ENCODE peak calls at places on chromosomes 6 and 20, in six cellular contexts. One of them, this sample, is unnamed.

GRCh38 chr6:138545621-138545980 is 46.3 kb upstream of the NHSL1 start:
- DNase-seq in spleen: no peak
- DNase-seq in upper lobe of right lung: peak; percentile 85
- DNase-seq in GM23248: peak; percentile 58
- DNase-seq in right atrium auricular region: peak; percentile 77
- DNase-seq in testis: peak; percentile 16
- DNase-seq in this sample: no peak

GRCh38 chr6:139112561-139112960 is 22.3 kb upstream of the HECA start:
- DNase-seq in spleen: no peak
- DNase-seq in upper lobe of right lung: no peak
- DNase-seq in GM23248: no peak
- DNase-seq in right atrium auricular region: no peak
- DNase-seq in testis: no peak
- DNase-seq in this sample: no peak

GRCh38 chr6:143027058-143027457 is 33.6 kb upstream of the AIG1 start:
- DNase-seq in spleen: peak; percentile 64
- DNase-seq in upper lobe of right lung: peak; percentile 68
- DNase-seq in GM23248: peak; percentile 23
- DNase-seq in right atrium auricular region: no peak
- DNase-seq in testis: peak; percentile 34
- DNase-seq in this sample: no peak

GRCh38 chr6:127959869-127960268 is 59.0 kb upstream of the THEMIS start:
- DNase-seq in spleen: no peak
- DNase-seq in upper lobe of right lung: no peak
- DNase-seq in GM23248: no peak
- DNase-seq in right atrium auricular region: no peak
- DNase-seq in testis: no peak
- DNase-seq in this sample: no peak

GRCh38 chr20:58222446-58222845 is 6.0 kb downstream of the ANKRD60 start:
- DNase-seq in spleen: no peak
- DNase-seq in upper lobe of right lung: no peak
- DNase-seq in GM23248: no peak
- DNase-seq in right atrium auricular region: no peak
- DNase-seq in testis: no peak
- DNase-seq in this sample: no peak

GRCh38 chr6:5401845-5402738 is 140.8 kb downstream of the FARS2 start:
- DNase-seq in spleen: no peak
- DNase-seq in upper lobe of right lung: no peak
- DNase-seq in GM23248: peak; percentile 55
- DNase-seq in right atrium auricular region: no peak
- DNase-seq in testis: no peak
- DNase-seq in this sample: no peak

GRCh38 chr6:97049254-97050004 is 124.9 kb downstream of the KLHL32 start:
- DNase-seq in spleen: no peak
- DNase-seq in upper lobe of right lung: no peak
- DNase-seq in GM23248: peak; percentile 21
- DNase-seq in right atrium auricular region: no peak
- DNase-seq in testis: peak; percentile 32
- DNase-seq in this sample: no peak

GRCh38 chr20:57440678-57441509 is 49.7 kb downstream of the RBM38 start:
- DNase-seq in spleen: peak; percentile 86
- DNase-seq in upper lobe of right lung: peak; percentile 88
- DNase-seq in GM23248: peak; percentile 71
- DNase-seq in right atrium auricular region: peak; percentile 88
- DNase-seq in testis: peak; percentile 84
- DNase-seq in this sample: peak; percentile 86

GRCh38 chr6:100446115-100446921 is 18.4 kb downstream of the SIM1 start:
- DNase-seq in spleen: no peak
- DNase-seq in upper lobe of right lung: no peak
- DNase-seq in GM23248: no peak
- DNase-seq in right atrium auricular region: no peak
- DNase-seq in testis: no peak
- DNase-seq in this sample: no peak

GRCh38 chr20:44643596-44644383 is 7.7 kb downstream of the ADA start:
- DNase-seq in spleen: peak; percentile 84
- DNase-seq in upper lobe of right lung: peak; percentile 78
- DNase-seq in GM23248: peak; percentile 90
- DNase-seq in right atrium auricular region: peak; percentile 90
- DNase-seq in testis: no peak
- DNase-seq in this sample: peak; percentile 99

DNA sequence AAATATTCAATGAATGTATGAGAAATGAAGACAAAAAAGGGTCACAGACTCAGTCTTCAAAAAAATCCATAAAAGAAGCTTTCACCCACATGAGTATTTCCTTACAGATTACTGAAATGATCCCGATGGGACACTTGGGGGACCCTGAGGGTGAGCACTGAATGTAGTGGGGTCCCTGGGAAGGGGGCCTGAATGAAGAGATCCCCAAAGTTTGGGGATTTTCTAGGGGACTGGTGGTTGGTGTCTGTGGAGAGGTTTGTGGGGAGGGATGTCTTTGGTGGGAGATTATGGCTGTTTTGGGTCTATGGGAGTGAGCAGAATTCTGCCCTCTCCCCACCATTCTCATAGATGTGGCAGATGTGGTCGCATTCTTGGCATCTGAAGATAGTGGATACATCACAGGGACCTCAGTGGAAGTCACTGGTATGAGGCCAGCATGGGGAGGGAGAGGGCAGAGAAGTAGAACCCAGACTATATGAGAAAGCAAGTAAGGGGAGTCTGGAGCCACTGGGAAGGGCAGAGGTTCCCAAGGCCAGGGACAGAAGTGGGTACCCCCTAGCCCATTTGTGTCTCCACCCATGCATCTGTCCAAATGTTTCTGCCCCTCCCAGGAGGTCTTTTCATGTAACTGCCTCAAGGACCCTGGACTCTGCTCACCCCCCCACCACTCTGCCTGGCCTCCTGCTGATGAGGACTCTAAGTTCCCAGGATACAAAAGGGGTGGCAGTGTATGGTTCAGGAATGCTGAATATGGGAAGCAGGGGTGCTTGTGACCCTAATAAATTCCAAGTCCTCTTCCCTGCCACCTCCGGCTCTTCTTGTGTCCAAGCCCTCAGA is 1.8 kb downstream of the HSD17B8 start:
- DNase-seq in spleen: no peak
- DNase-seq in upper lobe of right lung: no peak
- DNase-seq in GM23248: peak; percentile 55
- DNase-seq in right atrium auricular region: no peak
- DNase-seq in testis: no peak
- DNase-seq in this sample: no peak
- H3K4me3 ChIP-seq in spleen: no peak overlapping the region
- H3K4me3 ChIP-seq in upper lobe of right lung: no peak overlapping the region
- H3K4me3 ChIP-seq in GM23248: no peak overlapping the region
- H3K4me3 ChIP-seq in right atrium auricular region: no peak overlapping the region
- H3K4me3 ChIP-seq in testis: no peak overlapping the region
- H3K4me3 ChIP-seq in this sample: no peak overlapping the region

GRCh38 chr6:36817176-36817817 is 21.9 kb downstream of the CPNE5 start:
- DNase-seq in spleen: no peak
- DNase-seq in upper lobe of right lung: no peak
- DNase-seq in GM23248: no peak
- DNase-seq in right atrium auricular region: no peak
- DNase-seq in testis: no peak
- DNase-seq in this sample: no peak

GRCh38 chr6:36817864-36818263 is 21.4 kb downstream of the CPNE5 start:
- DNase-seq in spleen: no peak
- DNase-seq in upper lobe of right lung: no peak
- DNase-seq in GM23248: no peak
- DNase-seq in right atrium auricular region: no peak
- DNase-seq in testis: no peak
- DNase-seq in this sample: no peak

GRCh38 chr6:36809933-36810844 is 29.1 kb downstream of the CPNE5 start:
- DNase-seq in spleen: no peak
- DNase-seq in upper lobe of right lung: no peak
- DNase-seq in GM23248: no peak
- DNase-seq in right atrium auricular region: no peak
- DNase-seq in testis: no peak
- DNase-seq in this sample: no peak

GRCh38 chr6:36815962-36816735 is 23.1 kb downstream of the CPNE5 start:
- DNase-seq in spleen: no peak
- DNase-seq in upper lobe of right lung: no peak
- DNase-seq in GM23248: no peak
- DNase-seq in right atrium auricular region: no peak
- DNase-seq in testis: no peak
- DNase-seq in this sample: no peak

DNA sequence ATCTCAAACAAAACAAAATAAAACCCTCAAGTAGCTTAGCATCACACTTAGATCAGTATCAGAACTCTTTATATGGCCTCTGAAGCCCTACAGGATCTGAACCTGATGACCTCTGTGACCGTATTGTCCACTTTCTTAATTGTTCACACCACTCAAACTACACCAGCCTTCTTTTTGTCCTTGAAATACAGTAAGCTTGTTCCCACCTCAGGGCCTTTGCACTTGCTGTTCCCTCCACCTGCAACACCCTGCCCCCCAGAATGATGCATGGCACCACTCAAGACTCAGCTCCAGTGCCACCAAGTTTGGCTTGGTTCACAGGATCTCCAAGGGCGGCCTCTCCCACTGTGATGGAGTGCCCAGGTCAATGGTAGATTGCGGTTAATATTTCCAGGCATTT is 25.7 kb downstream of the CPNE5 start:
- DNase-seq in spleen: no peak
- DNase-seq in upper lobe of right lung: no peak
- DNase-seq in GM23248: no peak
- DNase-seq in right atrium auricular region: no peak
- DNase-seq in testis: no peak
- DNase-seq in this sample: no peak
- H3K9me3 ChIP-seq in spleen: no peaks in the 10 kb centered on the region
- H3K9me3 ChIP-seq in upper lobe of right lung: no peaks in the 10 kb centered on the region
- H3K9me3 ChIP-seq in GM23248: no peaks in the 10 kb centered on the region
- H3K9me3 ChIP-seq in right atrium auricular region: no peaks in the 10 kb centered on the region
- H3K9me3 ChIP-seq in testis: no peaks in the 10 kb centered on the region
- H3K9me3 ChIP-seq in this sample: no peaks in the 10 kb centered on the region

GRCh38 chr6:134169881-134170486 is 117.6 kb upstream of the SLC2A12 start:
- DNase-seq in spleen: no peak
- DNase-seq in upper lobe of right lung: no peak
- DNase-seq in GM23248: peak; percentile 14
- DNase-seq in right atrium auricular region: no peak
- DNase-seq in testis: peak; percentile 26
- DNase-seq in this sample: no peak

GRCh38 chr6:134173007-134173690 is 120.7 kb upstream of the SLC2A12 start:
- DNase-seq in spleen: no peak
- DNase-seq in upper lobe of right lung: no peak
- DNase-seq in GM23248: peak; percentile 26
- DNase-seq in right atrium auricular region: no peak
- DNase-seq in testis: no peak
- DNase-seq in this sample: no peak

GRCh38 chr6:134170844-134171243 is 118.4 kb upstream of the SLC2A12 start:
- DNase-seq in spleen: no peak
- DNase-seq in upper lobe of right lung: no peak
- DNase-seq in GM23248: peak; percentile 40
- DNase-seq in right atrium auricular region: no peak
- DNase-seq in testis: no peak
- DNase-seq in this sample: no peak

GRCh38 chr6:134172020-134172766 is 119.8 kb upstream of the SLC2A12 start:
- DNase-seq in spleen: no peak
- DNase-seq in upper lobe of right lung: no peak
- DNase-seq in GM23248: peak; percentile 21
- DNase-seq in right atrium auricular region: no peak
- DNase-seq in testis: no peak
- DNase-seq in this sample: no peak

DNA sequence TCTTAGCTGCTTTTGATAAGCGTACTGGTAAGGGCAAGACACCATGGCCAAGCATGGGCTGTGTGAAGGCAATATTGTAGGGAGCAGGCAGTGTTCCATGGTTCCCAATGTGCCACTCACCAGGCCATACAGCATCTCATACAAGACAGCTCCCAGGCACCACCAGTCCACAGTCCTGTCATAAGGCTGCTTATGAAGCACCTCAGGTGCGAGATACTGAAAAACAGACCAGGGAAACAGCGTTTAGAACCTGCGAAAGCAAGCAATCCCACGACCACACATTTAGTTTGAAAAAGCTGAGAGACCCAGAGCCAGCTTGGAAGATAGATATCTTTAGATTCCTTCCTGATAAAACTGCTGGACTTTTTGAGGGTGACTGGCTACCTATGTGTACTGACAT is 119.1 kb upstream of the SLC2A12 start:
- DNase-seq in spleen: no peak
- DNase-seq in upper lobe of right lung: no peak
- DNase-seq in GM23248: no peak
- DNase-seq in right atrium auricular region: no peak
- DNase-seq in testis: no peak
- DNase-seq in this sample: no peak
- H3K4me3 ChIP-seq in spleen: peak overlapping the region; percentile 76
- H3K4me3 ChIP-seq in upper lobe of right lung: peak overlapping the region; percentile 66
- H3K4me3 ChIP-seq in GM23248: peak overlapping the region; percentile 99
- H3K4me3 ChIP-seq in right atrium auricular region: peak overlapping the region; percentile 76
- H3K4me3 ChIP-seq in testis: no peak overlapping the region
- H3K4me3 ChIP-seq in this sample: no peak overlapping the region

GRCh38 chr20:61982240-61982950 is 83.3 kb downstream of the TAF4 start:
- DNase-seq in spleen: peak; percentile 12
- DNase-seq in upper lobe of right lung: no peak
- DNase-seq in GM23248: no peak
- DNase-seq in right atrium auricular region: no peak
- DNase-seq in testis: no peak
- DNase-seq in this sample: no peak
- H3K9me3 ChIP-seq in spleen: no peaks in the 10 kb centered on the region
- H3K9me3 ChIP-seq in upper lobe of right lung: no peaks in the 10 kb centered on the region
- H3K9me3 ChIP-seq in GM23248: no peaks in the 10 kb centered on the region
- H3K9me3 ChIP-seq in right atrium auricular region: no peaks in the 10 kb centered on the region
- H3K9me3 ChIP-seq in testis: no peaks in the 10 kb centered on the region
- H3K9me3 ChIP-seq in this sample: no peaks in the 10 kb centered on the region